ENCODE peak calls at places on chromosomes 11 and 22, in ten cellular contexts. C is posterior vena cava; V is fibroblast of the conjunctiva; H is activated T-cell treated with anti-CD3 and anti-CD28 coated beads, Interleukin-2, amount 50 U/mL, for 72 hours; X is GM12864; J is NCI-H187; F is right atrium auricular region; Q is stimulated activated CD4-positive, alpha-beta T cell treated with anti-CD3 and anti-CD28 coated beads, Interleukin-1b, Interleukin-23, amount 100 ng/mL, for 4 hours; D is astrocyte of the hippocampus; G is heart right ventricle. N is an unnamed sample.

GRCh38 chr11:62607729-62608128 is 4.8 kb downstream of the EML3 start:
- DNase-seq in C (no peak), V (no peak), H (no peak), X (no peak), J (no peak), F (no peak), Q (no peak), D (no peak), G (no peak), N (no peak)

GRCh38 chr11:44028401-44028800 is 19.4 kb upstream of the ACCSL start:
- DNase-seq in C (no peak), V (no peak), H (no peak), X (no peak), J (no peak), F (peak), Q (no peak), D (no peak), G (no peak), N (peak)

GRCh38 chr22:46934746-46935491 is 172.5 kb downstream of the TBC1D22A start:
- DNase-seq in C (no peak), V (peak), H (peak), X (peak), J (no peak), F (peak), Q (no peak), D (peak), G (no peak), N (no peak)

GRCh38 chr22:25892678-25893077 is 150.7 kb downstream of the MYO18B start:
- DNase-seq in C (no peak), V (no peak), H (no peak), X (no peak), J (no peak), F (no peak), Q (no peak), D (no peak), G (no peak), N (no peak)

GRCh38 chr11:2517016-2517385 is 72.2 kb downstream of the KCNQ1 start:
- DNase-seq in C (peak), V (no peak), H (no peak), X (no peak), J (no peak), F (no peak), Q (no peak), D (no peak), G (peak), N (no peak)

GRCh38 chr22:27420186-27420816 is 381.3 kb downstream of the MN1 start:
- DNase-seq in C (no peak), V (no peak), H (no peak), X (no peak), J (no peak), F (peak), Q (no peak), D (no peak), G (peak), N (no peak)

GRCh38 chr22:46022881-46023512 is 46.0 kb upstream of the WNT7B start:
- DNase-seq in C (peak), V (no peak), H (no peak), X (no peak), J (no peak), F (no peak), Q (no peak), D (no peak), G (no peak), N (no peak)

GRCh38 chr11:22974251-22974650 is 114.0 kb upstream of the CCDC179 start:
- DNase-seq in C (no peak), V (no peak), H (no peak), X (no peak), J (no peak), F (no peak), Q (no peak), D (no peak), G (no peak), N (no peak)

GRCh38 chr11:61732705-61733104 is 19.7 kb upstream of the MYRF start:
- DNase-seq in C (no peak), V (no peak), H (no peak), X (no peak), J (no peak), F (no peak), Q (no peak), D (peak), G (no peak), N (no peak)

GRCh38 chr22:50544078-50544745 is 1.5 kb upstream of the KLHDC7B start:
- DNase-seq in C (peak), V (no peak), H (peak), X (no peak), J (no peak), F (peak), Q (peak), D (peak), G (peak), N (peak)

GRCh38 chr22:36301851-36302250 is 48.9 kb downstream of the APOL1 start:
- DNase-seq in C (no peak), V (peak), H (no peak), X (no peak), J (no peak), F (no peak), Q (no peak), D (no peak), G (no peak), N (no peak)

GRCh38 chr11:120432056-120433018 is 79.2 kb upstream of the GRIK4 start:
- DNase-seq in C (no peak), V (peak), H (peak), X (no peak), J (no peak), F (no peak), Q (no peak), D (peak), G (no peak), N (peak)

GRCh38 chr11:72735495-72736027 is 16.6 kb downstream of the ARAP1 start:
- DNase-seq in C (no peak), V (no peak), H (no peak), X (no peak), J (no peak), F (no peak), Q (no peak), D (peak), G (no peak), N (no peak)

GRCh38 chr11:111148116-111148515 is 97.4 kb upstream of the POU2AF2 start:
- DNase-seq in C (no peak), V (no peak), H (no peak), X (no peak), J (no peak), F (no peak), Q (no peak), D (no peak), G (no peak), N (no peak)

GRCh38 chr11:67438121-67438902 is 830 bp upstream of the PTPRCAP start:
- DNase-seq in C (peak), V (no peak), H (peak), X (no peak), J (no peak), F (no peak), Q (peak), D (no peak), G (no peak), N (no peak)

GRCh38 chr11:61889831-61890230 is 1.5 kb downstream of the FADS3 start:
- DNase-seq in C (no peak), V (no peak), H (no peak), X (no peak), J (no peak), F (no peak), Q (no peak), D (no peak), G (no peak), N (no peak)

GRCh38 chr11:96144553-96144952 is 198.4 kb downstream of the MAML2 start:
- DNase-seq in C (no peak), V (no peak), H (no peak), X (no peak), J (no peak), F (no peak), Q (no peak), D (no peak), G (no peak), N (no peak)

GRCh38 chr11:59822989-59823566 is 12.5 kb upstream of the MRPL16 start:
- DNase-seq in C (no peak), V (peak), H (peak), X (peak), J (no peak), F (no peak), Q (no peak), D (peak), G (no peak), N (peak)

GRCh38 chr22:48902983-48903650 is 924.6 kb downstream of the BRD1 start:
- DNase-seq in C (peak), V (no peak), H (no peak), X (no peak), J (no peak), F (no peak), Q (no peak), D (no peak), G (no peak), N (peak)

GRCh38 chr11:65053826-65054503 is 4.4 kb downstream of the NAALADL1 start:
- DNase-seq in C (no peak), V (no peak), H (peak), X (no peak), J (no peak), F (no peak), Q (no peak), D (no peak), G (no peak), N (no peak)

GRCh38 chr11:76265771-76266241 is 59.5 kb upstream of the WNT11 start:
- DNase-seq in C (peak), V (no peak), H (no peak), X (no peak), J (no peak), F (peak), Q (no peak), D (no peak), G (no peak), N (no peak)

GRCh38 chr11:2525941-2526807 is 81.4 kb downstream of the KCNQ1 start:
- DNase-seq in C (peak), V (no peak), H (no peak), X (no peak), J (no peak), F (no peak), Q (no peak), D (no peak), G (peak), N (peak)

GRCh38 chr22:46090051-46090591 is 60.2 kb upstream of the PPARA start:
- DNase-seq in C (peak), V (no peak), H (no peak), X (no peak), J (no peak), F (no peak), Q (no peak), D (peak), G (peak), N (no peak)

GRCh38 chr22:39690901-39691620 is 120.5 kb downstream of the CACNA1I start:
- DNase-seq in C (no peak), V (no peak), H (peak), X (no peak), J (no peak), F (no peak), Q (peak), D (peak), G (no peak), N (no peak)

N was measured in ureter.